ENCODE peak calls at places on chromosomes 16 and 17, in nine cellular contexts. Y, S, T, B, R, V, A, H and X are unnamed samples.

GRCh38 chr16:75647492-75648264 is at the start of the genes KARS1 and TERF2IP:
- DNase-seq in Y (peak; percentile 94), S (peak; percentile 94), T (peak; percentile 91), B (peak; percentile 94), R (peak; percentile 95), V (peak; percentile 86), A (peak; percentile 97), H (peak; percentile 93), X (peak; percentile 96)

GRCh38 chr17:28725660-28726395 is at the start of gene TLCD1:
- DNase-seq in Y (no peak), S (peak; percentile 86), T (peak; percentile 74), B (peak; percentile 61), R (peak; percentile 91), V (no peak), A (peak; percentile 58), H (peak; percentile 73), X (peak; percentile 84)

GRCh38 chr16:4372578-4373355 is 1.1 kb downstream of the VASN start:
- DNase-seq in Y (peak; percentile 69), S (peak; percentile 82), T (peak; percentile 79), B (no peak), R (peak; percentile 33), V (no peak), A (no peak), H (peak; percentile 54), X (no peak)

GRCh38 chr16:84475643-84476240 is 28.7 kb downstream of the MEAK7 start:
- DNase-seq in Y (no peak), S (no peak), T (peak; percentile 8), B (no peak), R (no peak), V (no peak), A (no peak), H (peak; percentile 49), X (no peak)

GRCh38 chr16:27365142-27366089 is 36.6 kb upstream of the IL21R start:
- DNase-seq in Y (no peak), S (peak; percentile 78), T (peak; percentile 84), B (no peak), R (no peak), V (no peak), A (peak; percentile 40), H (no peak), X (no peak)

GRCh38 chr16:55120408-55120807 is 189.7 kb downstream of the IRX5 start:
- DNase-seq in Y (no peak), S (peak; percentile 7), T (no peak), B (no peak), R (peak; percentile 2), V (no peak), A (no peak), H (no peak), X (no peak)

GRCh38 chr17:77884019-77884418 is 74.5 kb upstream of the TNRC6C start:
- DNase-seq in Y (no peak), S (no peak), T (peak; percentile 5), B (no peak), R (no peak), V (no peak), A (no peak), H (no peak), X (no peak)

GRCh38 chr17:32876414-32877163 is at the start of gene MYO1D:
- DNase-seq in Y (peak; percentile 60), S (peak; percentile 48), T (no peak), B (peak; percentile 53), R (peak; percentile 84), V (peak; percentile 29), A (no peak), H (peak; percentile 79), X (peak; percentile 71)

GRCh38 chr17:79626156-79626890 is 15.5 kb upstream of the RBFOX3 start:
- DNase-seq in Y (peak; percentile 8), S (no peak), T (no peak), B (no peak), R (no peak), V (no peak), A (no peak), H (no peak), X (no peak)

GRCh38 chr16:84228321-84228838 is 11.4 kb downstream of the KCNG4 start:
- DNase-seq in Y (peak; percentile 71), S (peak; percentile 79), T (peak; percentile 89), B (no peak), R (peak; percentile 84), V (peak; percentile 78), A (peak; percentile 49), H (no peak), X (no peak)

GRCh38 chr17:4946312-4946976 is 1.9 kb downstream of the PFN1 start:
- DNase-seq in Y (no peak), S (no peak), T (no peak), B (no peak), R (no peak), V (no peak), A (no peak), H (no peak), X (no peak)

GRCh38 chr17:4948997-4949320 is 629 bp upstream of the PFN1 start:
- DNase-seq in Y (peak; percentile 84), S (peak; percentile 95), T (peak; percentile 89), B (peak; percentile 73), R (peak; percentile 83), V (no peak), A (peak; percentile 88), H (peak; percentile 83), X (peak; percentile 89)

GRCh38 chr17:4947010-4947410 is 1.3 kb downstream of the PFN1 start:
- DNase-seq in Y (no peak), S (peak; percentile 64), T (no peak), B (no peak), R (peak; percentile 49), V (no peak), A (no peak), H (no peak), X (peak; percentile 59)

GRCh38 chr17:4948166-4948996 is at the start of gene PFN1:
- DNase-seq in Y (peak; percentile 91), S (peak; percentile 95), T (peak; percentile 91), B (peak; percentile 87), R (peak; percentile 88), V (peak; percentile 94), A (peak; percentile 81), H (peak; percentile 92), X (peak; percentile 93)

GRCh38 chr17:4947411-4948165 is 742 bp downstream of the PFN1 start:
- DNase-seq in Y (peak; percentile 71), S (peak; percentile 76), T (peak; percentile 53), B (peak; percentile 33), R (peak; percentile 68), V (no peak), A (peak; percentile 36), H (peak; percentile 70), X (peak; percentile 78)
- TF ChIP-seq POLR2A in Y (peak; percentile 5), S (no peak), T (no peak), B (no peak), R (no peak), V (no peak), A (peak; percentile 46), H (no peak), X (no peak)

GRCh38 chr17:55434721-55435120 is 13.1 kb upstream of the MMD start:
- DNase-seq in Y (no peak), S (no peak), T (peak; percentile 41), B (no peak), R (no peak), V (no peak), A (no peak), H (no peak), X (no peak)

GRCh38 chr17:55436224-55437164 is 14.9 kb upstream of the MMD start:
- DNase-seq in Y (no peak), S (no peak), T (no peak), B (no peak), R (no peak), V (no peak), A (no peak), H (no peak), X (peak; percentile 58)

GRCh38 chr17:55435408-55435807 is 13.8 kb upstream of the MMD start:
- DNase-seq in Y (no peak), S (no peak), T (no peak), B (no peak), R (no peak), V (no peak), A (no peak), H (no peak), X (peak; percentile 2)

GRCh38 chr17:55440391-55440790 is 18.8 kb upstream of the MMD start:
- DNase-seq in Y (no peak), S (no peak), T (no peak), B (no peak), R (no peak), V (no peak), A (no peak), H (no peak), X (peak; percentile 86)

DNA sequence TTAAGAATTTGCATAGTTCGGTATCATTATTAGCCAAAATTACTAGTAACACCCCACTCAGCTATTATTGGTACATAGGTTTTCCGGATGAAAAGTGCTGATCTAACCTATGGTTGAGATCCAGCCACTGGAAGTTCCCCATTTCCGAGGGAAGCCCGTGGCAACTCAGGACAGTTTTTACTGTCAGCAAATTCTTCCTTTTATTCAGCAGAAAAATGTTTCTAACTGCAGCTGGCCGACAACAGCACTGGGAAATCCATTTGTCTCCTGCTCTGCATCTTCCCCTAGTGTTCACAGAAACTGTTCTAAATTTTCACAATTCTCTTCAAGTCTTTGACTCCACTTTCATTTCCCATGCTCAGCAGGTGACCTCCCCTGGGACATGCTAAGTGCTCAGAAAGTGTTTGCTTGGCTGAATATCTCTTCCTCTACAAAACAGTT is 15.6 kb upstream of the MMD start:
- DNase-seq in Y (no peak), S (no peak), T (no peak), B (no peak), R (no peak), V (no peak), A (no peak), H (no peak), X (peak; percentile 17)
- TF ChIP-seq POLR2A in Y (no peak), S (no peak), T (no peak), B (no peak), R (no peak), V (no peak), A (no peak), H (no peak), X (no peak)

GRCh38 chr16:67562526-67562917 is at the start of gene CTCF:
- DNase-seq in Y (peak; percentile 86), S (peak; percentile 84), T (peak; percentile 81), B (peak; percentile 87), R (peak; percentile 89), V (peak; percentile 59), A (peak; percentile 65), H (peak; percentile 85), X (peak; percentile 92)
- TF ChIP-seq POLR2A in Y (peak; percentile 35), S (no peak), T (no peak), B (peak; percentile 18), R (no peak), V (no peak), A (no peak), H (no peak), X (no peak)

GRCh38 chr16:47461598-47462266 is 601 bp downstream of the PHKB start:
- DNase-seq in Y (no peak), S (peak; percentile 87), T (peak; percentile 48), B (peak; percentile 27), R (peak; percentile 91), V (peak; percentile 19), A (peak; percentile 71), H (no peak), X (peak; percentile 89)

GRCh38 chr16:47458331-47458730 is 2.5 kb downstream of the ITFG1 start:
- DNase-seq in Y (no peak), S (no peak), T (no peak), B (no peak), R (peak; percentile 37), V (no peak), A (no peak), H (no peak), X (no peak)

GRCh38 chr16:47460301-47460754 is 535 bp downstream of the ITFG1 start:
- DNase-seq in Y (no peak), S (peak; percentile 6), T (no peak), B (no peak), R (no peak), V (no peak), A (no peak), H (no peak), X (peak; percentile 31)

GRCh38 chr16:47459603-47460002 is 1.3 kb downstream of the ITFG1 start:
- DNase-seq in Y (no peak), S (no peak), T (no peak), B (no peak), R (peak; percentile 23), V (no peak), A (no peak), H (no peak), X (peak; percentile 41)

GRCh38 chr16:47460755-47461597 is at the start of the genes ITFG1 and PHKB:
- DNase-seq in Y (peak; percentile 90), S (peak; percentile 94), T (peak; percentile 90), B (peak; percentile 86), R (peak; percentile 95), V (peak; percentile 85), A (peak; percentile 90), H (peak; percentile 91), X (peak; percentile 97)
- TF ChIP-seq POLR2A in Y (peak; percentile 48), S (peak; percentile 66), T (peak; percentile 83), B (peak; percentile 56), R (peak; percentile 91), V (no peak), A (peak; percentile 82), H (no peak), X (peak; percentile 81)